ENCODE peak calls at places on chromosomes 3 and 15, in seven cellular contexts. H is neural progenitor cell; X is CD4-positive, alpha-beta T cell; M is colonic mucosa; G is body of pancreas; L is mesenchymal stem cell; T is IMR-90. D is an unnamed sample.
A peak's percentile ranks its signal among the peaks of the same experiment; 100 is the strongest.

GRCh38 chr3:487580-487979 is 291.0 kb downstream of the CHL1 start:
- DNase-seq in X (no peak), G (no peak), M (no peak), L (no peak), T (no peak), H (no peak), D (no peak)

GRCh38 chr15:99925661-99926461 is 192.6 kb upstream of the LYSMD4 start:
- DNase-seq in G (peak; percentile 76), T (no peak), M (peak; percentile 80), L (peak; percentile 18), H (peak; percentile 54), X (peak; percentile 61), D (peak; percentile 17)

GRCh38 chr3:106215047-106215446 is 346.2 kb upstream of the CBLB start:
- DNase-seq in L (peak; percentile 18), X (no peak), G (no peak), M (no peak), H (no peak), T (peak; percentile 63), D (no peak)

GRCh38 chr3:129173725-129174124 is 10.0 kb downstream of the CNBP start:
- DNase-seq in T (no peak), L (no peak), M (no peak), G (no peak), H (no peak), X (no peak), D (no peak)

GRCh38 chr3:9508781-9509180 is 44.8 kb downstream of the LHFPL4 start:
- DNase-seq in L (no peak), T (no peak), H (peak; percentile 61), G (no peak), X (no peak), M (no peak), D (no peak)

GRCh38 chr3:32420138-32420981 is 28.7 kb downstream of the CMTM7 start:
- DNase-seq in X (no peak), L (no peak), M (peak; percentile 44), G (peak; percentile 69), H (peak; percentile 48), T (peak; percentile 62), D (no peak)

GRCh38 chr3:43296565-43296964 is 10.2 kb downstream of the SNRK start:
- DNase-seq in T (peak; percentile 23), M (peak; percentile 33), L (no peak), X (peak; percentile 51), G (no peak), H (no peak), D (peak; percentile 10)

GRCh38 chr3:194617058-194617671 is 16.1 kb downstream of the TMEM44 start:
- DNase-seq in H (no peak), M (no peak), G (no peak), T (no peak), L (no peak), X (no peak), D (no peak)

GRCh38 chr3:10869460-10869859 is 53.4 kb downstream of the SLC6A11 start:
- DNase-seq in L (no peak), T (no peak), M (no peak), X (no peak), H (no peak), G (no peak), D (no peak)

GRCh38 chr3:186930143-186930638 is at the start of gene ST6GAL1:
- DNase-seq in T (peak; percentile 37), L (peak; percentile 60), H (peak; percentile 86), M (peak; percentile 83), X (peak; percentile 46), G (peak; percentile 28), D (peak; percentile 67)

GRCh38 chr15:98649621-98649995 is 1.3 kb downstream of the IGF1R start:
- DNase-seq in M (peak; percentile 52), L (peak; percentile 67), T (no peak), X (peak; percentile 31), H (peak; percentile 58), G (peak; percentile 55), D (peak; percentile 62)

GRCh38 chr3:129878355-129878754 is 15.2 kb downstream of the TMCC1 start:
- DNase-seq in T (no peak), X (no peak), L (no peak), M (no peak), H (no peak), G (no peak), D (no peak)

GRCh38 chr3:55309336-55309735 is 177.8 kb downstream of the WNT5A start:
- DNase-seq in G (no peak), H (no peak), M (no peak), X (no peak), L (peak; percentile 20), T (peak; percentile 70), D (no peak)

GRCh38 chr3:137998643-137999042 is 11.3 kb upstream of the CLDN18 start:
- DNase-seq in M (no peak), X (no peak), G (no peak), H (no peak), T (no peak), L (no peak), D (no peak)

GRCh38 chr15:73389539-73389938 is 20.8 kb upstream of the HCN4 start:
- DNase-seq in H (no peak), M (no peak), T (no peak), G (no peak), L (no peak), X (no peak), D (no peak)

GRCh38 chr3:152287898-152288576 is 19.3 kb downstream of the MBNL1 start:
- DNase-seq in G (no peak), M (no peak), H (no peak), X (no peak), T (peak; percentile 46), L (no peak), D (no peak)

GRCh38 chr3:121998030-121998580 is 23.9 kb downstream of the ILDR1 start:
- DNase-seq in H (no peak), X (no peak), T (peak; percentile 56), M (no peak), G (no peak), L (peak; percentile 54), D (peak; percentile 17)

GRCh38 chr3:187807086-187807862 is 62.0 kb upstream of the BCL6 start:
- DNase-seq in G (no peak), X (no peak), T (peak; percentile 84), M (no peak), L (peak; percentile 68), H (no peak), D (no peak)

GRCh38 chr3:29594261-29594660 is 313.4 kb downstream of the RBMS3 start:
- DNase-seq in T (peak; percentile 46), L (no peak), X (no peak), M (no peak), G (no peak), H (no peak), D (no peak)

GRCh38 chr3:99471353-99472323 is 166.8 kb upstream of the COL8A1 start:
- DNase-seq in X (no peak), T (no peak), H (no peak), G (no peak), M (no peak), L (no peak), D (no peak)

GRCh38 chr3:108441528-108441927 is 68.9 kb downstream of the MYH15 start:
- DNase-seq in T (no peak), L (no peak), M (no peak), X (no peak), G (no peak), H (no peak), D (peak; percentile 4)

GRCh38 chr3:108450444-108450843 is 60.0 kb downstream of the MYH15 start:
- DNase-seq in X (no peak), M (no peak), L (no peak), H (no peak), G (no peak), T (no peak), D (no peak)

GRCh38 chr3:108448593-108448992 is 61.8 kb downstream of the MYH15 start:
- DNase-seq in G (no peak), X (no peak), L (no peak), H (no peak), T (no peak), M (no peak), D (no peak)

DNA sequence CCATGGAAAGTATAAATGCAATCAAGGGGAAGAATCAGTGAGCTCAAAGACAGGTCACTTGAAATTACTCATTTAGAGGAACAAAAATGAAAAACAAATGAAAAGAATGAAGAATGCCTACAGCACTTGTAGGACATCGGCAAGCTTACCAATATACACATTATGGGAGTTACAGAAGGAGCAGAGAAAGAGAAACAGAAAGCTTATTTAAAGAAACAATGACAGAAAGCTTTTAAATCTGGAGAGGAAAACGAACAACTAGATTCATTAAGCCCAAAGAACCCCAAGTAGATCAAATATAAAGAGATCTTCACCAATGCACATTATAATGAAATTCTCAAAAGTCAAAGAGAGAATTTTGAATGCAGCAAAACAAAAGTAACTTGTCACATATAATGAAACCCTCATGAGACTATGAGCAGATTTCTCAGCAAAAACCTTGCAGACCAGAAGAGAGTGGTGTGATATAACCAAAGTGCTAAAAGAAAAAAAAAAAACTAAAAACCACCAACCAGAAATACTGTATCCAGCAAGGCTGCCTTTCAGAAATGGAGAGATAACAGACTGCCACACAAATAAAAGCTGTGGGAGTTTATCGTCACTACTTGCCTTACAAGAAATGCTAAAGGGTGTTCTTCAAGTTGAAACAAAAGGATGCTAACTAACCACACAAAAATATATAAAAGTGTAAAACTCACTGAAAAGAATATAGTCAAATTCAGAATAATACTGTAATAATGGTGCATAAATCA is 63.1 kb downstream of the MYH15 start:
- DNase-seq in M (no peak), H (no peak), T (no peak), X (no peak), G (no peak), L (no peak), D (no peak)
- H3K27ac ChIP-seq in M (no peak overlapping the region), H (no peak overlapping the region), T (no peak overlapping the region), X (no peak overlapping the region), G (no peak overlapping the region), L (no peak overlapping the region), D (no peak overlapping the region)

GRCh38 chr3:46349484-46350261 is 4.2 kb upstream of the CCR2 start:
- DNase-seq in X (no peak), G (no peak), M (no peak), L (no peak), T (no peak), H (no peak), D (no peak)
- H3K27ac ChIP-seq in X (peak overlapping the region; percentile 8), G (no peak overlapping the region), M (no peak overlapping the region), L (no peak overlapping the region), T (no peak overlapping the region), H (no peak overlapping the region), D (no peak overlapping the region)

GRCh38 chr15:41957021-41957897 is 15.1 kb downstream of the EHD4 start:
- DNase-seq in G (no peak), H (no peak), T (peak; percentile 38), L (peak; percentile 70), M (no peak), X (no peak), D (no peak)
- H3K27ac ChIP-seq in G (peak overlapping the region; percentile 52), H (no peak overlapping the region), T (no peak overlapping the region), L (no peak overlapping the region), M (peak overlapping the region; percentile 17), X (no peak overlapping the region), D (no peak overlapping the region)

GRCh38 chr15:90062023-90062728 is 40.1 kb downstream of the IDH2 start:
- DNase-seq in G (peak; percentile 86), T (no peak), M (peak; percentile 91), H (peak; percentile 79), X (peak; percentile 31), L (peak; percentile 31), D (peak; percentile 29)

GRCh38 chr15:90064931-90065681 is 37.2 kb downstream of the IDH2 start:
- DNase-seq in M (no peak), L (peak; percentile 42), X (no peak), T (no peak), H (no peak), G (no peak), D (no peak)

GRCh38 chr15:90060797-90061196 is 41.5 kb downstream of the IDH2 start:
- DNase-seq in X (no peak), M (no peak), G (no peak), H (no peak), L (no peak), T (no peak), D (no peak)

GRCh38 chr15:90063733-90064247 is 38.5 kb downstream of the IDH2 start:
- DNase-seq in H (no peak), X (no peak), G (no peak), T (no peak), M (no peak), L (no peak), D (no peak)

GRCh38 chr15:90062729-90063684 is 39.3 kb downstream of the IDH2 start:
- DNase-seq in T (no peak), G (no peak), M (no peak), X (no peak), L (no peak), H (no peak), D (no peak)
- H3K27ac ChIP-seq in T (no peak overlapping the region), G (peak overlapping the region; percentile 93), M (peak overlapping the region; percentile 77), X (peak overlapping the region; percentile 10), L (no peak overlapping the region), H (peak overlapping the region; percentile 53), D (no peak overlapping the region)